ENCODE peak calls at places on chromosome 18, in four cellular contexts. E is small intestine, D is left ventricle myocardium inferior, Z is astrocyte. B is an unnamed sample.

GRCh38 chr18:42418121-42418520 is 463.1 kb downstream of the PIK3C3 start:
- DNase-seq in E (no peak), Z (no peak), D (no peak), B (no peak)

GRCh38 chr18:25284278-25284677 is 67.7 kb downstream of the ZNF521 start:
- DNase-seq in E (no peak), D (no peak), Z (no peak), B (no peak)

GRCh38 chr18:77866309-77866708 is 616.7 kb downstream of the GALR1 start:
- DNase-seq in Z (no peak), E (no peak), D (no peak), B (no peak)

GRCh38 chr18:3799515-3799914 is 349.5 kb downstream of the TGIF1 start:
- DNase-seq in Z (no peak), E (no peak), D (no peak), B (no peak)

GRCh38 chr18:23283933-23284430 is 148.7 kb downstream of the CABLES1 start:
- DNase-seq in Z (peak), E (peak), D (no peak), B (no peak)

GRCh38 chr18:36354989-36355388 is 57.5 kb downstream of the FHOD3 start:
- DNase-seq in D (no peak), Z (peak), E (no peak), B (no peak)

GRCh38 chr18:22045221-22045918 is 124.0 kb upstream of the GATA6 start:
- DNase-seq in D (no peak), E (peak), Z (no peak), B (no peak)

GRCh38 chr18:59996370-59996966 is 96.7 kb downstream of the PMAIP1 start:
- DNase-seq in D (no peak), E (peak), Z (peak), B (no peak)

GRCh38 chr18:61718944-61719343 is 173.9 kb downstream of the RNF152 start:
- DNase-seq in D (no peak), E (no peak), Z (no peak), B (no peak)

GRCh38 chr18:9968081-9968848 is 54.4 kb downstream of the VAPA start:
- DNase-seq in E (no peak), D (no peak), Z (peak), B (no peak)

GRCh38 chr18:28995319-28995718 is 818.4 kb upstream of the CDH2 start:
- DNase-seq in E (no peak), D (no peak), Z (no peak), B (no peak)

GRCh38 chr18:6653880-6654279 is 75.6 kb upstream of the ARHGAP28 start:
- DNase-seq in E (peak), D (no peak), Z (no peak), B (no peak)

GRCh38 chr18:45562567-45563479 is 52.5 kb upstream of the SLC14A2 start:
- DNase-seq in Z (no peak), E (peak), D (peak), B (peak)

GRCh38 chr18:13564579-13564978 is 161.8 kb downstream of the FAM210A start:
- DNase-seq in E (no peak), Z (no peak), D (peak), B (no peak)

GRCh38 chr18:58861353-58861752 is 3.3 kb upstream of the ZNF532 start:
- DNase-seq in Z (no peak), D (no peak), E (no peak), B (no peak)

GRCh38 chr18:58861853-58862252 is 2.8 kb upstream of the ZNF532 start:
- DNase-seq in D (no peak), E (no peak), Z (no peak), B (no peak)

GRCh38 chr18:58862404-58862803 is 2.3 kb upstream of the ZNF532 start:
- DNase-seq in E (no peak), Z (no peak), D (no peak), B (no peak)

GRCh38 chr18:58859935-58860334 is 4.7 kb upstream of the ZNF532 start:
- DNase-seq in D (no peak), Z (no peak), E (no peak), B (no peak)

DNA sequence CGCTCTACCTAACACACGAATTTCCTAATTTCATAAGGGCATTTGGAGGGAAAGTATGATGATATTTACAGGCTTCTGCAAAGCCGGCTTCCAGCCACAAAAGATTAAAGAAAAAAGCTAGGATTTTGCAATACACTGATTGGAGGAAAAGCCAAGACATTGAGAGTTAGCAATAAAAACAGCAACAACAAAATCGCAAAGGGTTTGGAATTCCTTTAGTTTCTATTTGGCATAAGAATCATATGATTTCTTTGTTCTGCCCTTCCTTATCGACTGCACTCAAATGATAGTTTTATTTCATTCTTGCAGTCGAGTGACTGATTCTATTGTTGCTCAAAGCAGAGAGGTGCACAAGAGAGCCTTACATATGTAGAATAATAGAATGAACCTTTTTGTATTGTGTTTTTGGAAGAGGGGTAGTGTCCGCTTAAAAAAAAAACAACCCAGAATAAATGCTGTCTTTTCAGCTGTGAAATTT is 3.9 kb upstream of the ZNF532 start:
- DNase-seq in Z (no peak), D (no peak), E (no peak), B (no peak)
- H3K27ac ChIP-seq in Z (no peak), D (peak), E (no peak), B (peak)

GRCh38 chr18:76351961-76352581 is 143.0 kb downstream of the ZNF516 start:
- DNase-seq in E (peak), Z (peak), D (peak), B (peak)
- H3K27ac ChIP-seq in E (no peak), Z (no peak), D (no peak), B (no peak)

GRCh38 chr18:8844721-8845148 is 139.4 kb downstream of the MTCL1 start:
- DNase-seq in E (no peak), D (no peak), Z (peak), B (no peak)

GRCh38 chr18:8841781-8842485 is 136.6 kb downstream of the MTCL1 start:
- DNase-seq in D (no peak), E (no peak), Z (peak), B (no peak)

GRCh38 chr18:8839285-8839684 is 133.9 kb downstream of the MTCL1 start:
- DNase-seq in E (no peak), D (peak), Z (peak), B (no peak)

GRCh38 chr18:8843005-8843404 is 137.6 kb downstream of the MTCL1 start:
- DNase-seq in Z (no peak), D (no peak), E (no peak), B (no peak)

DNA sequence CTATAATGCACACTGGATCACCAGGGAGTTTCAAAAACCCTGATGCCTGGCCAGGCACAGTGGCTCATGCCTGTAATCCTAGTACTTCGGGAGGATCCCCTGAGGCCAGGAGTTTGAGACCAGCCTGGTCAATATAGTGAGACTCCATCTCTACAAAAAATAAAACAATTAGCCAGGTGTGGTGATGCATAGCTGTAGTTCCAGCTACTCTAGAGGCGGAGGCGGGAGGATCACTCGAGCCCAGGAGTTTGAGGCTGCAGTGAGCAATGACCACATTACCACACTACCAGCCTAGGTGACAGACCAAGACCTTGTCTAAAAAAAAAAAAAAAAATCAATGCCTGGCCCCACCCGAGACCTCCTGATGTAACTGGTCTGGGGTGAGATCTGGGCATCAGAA is 137.2 kb downstream of the MTCL1 start:
- DNase-seq in E (no peak), D (no peak), Z (no peak), B (no peak)
- H3K27ac ChIP-seq in E (no peak), D (no peak), Z (no peak), B (no peak)

GRCh38 chr18:8705280-8705940 is at the start of gene MTCL1:
- DNase-seq in E (peak), Z (peak), D (peak), B (no peak)
- H3K27ac ChIP-seq in E (peak), Z (peak), D (peak), B (peak)

GRCh38 chr18:79204889-79205807 is 136.0 kb downstream of the ATP9B start:
- DNase-seq in E (no peak), Z (no peak), D (no peak), B (no peak)
- H3K27ac ChIP-seq in E (no peak), Z (no peak), D (no peak), B (no peak)

GRCh38 chr18:74147491-74147778 is 199 bp downstream of the FBXO15 start:
- DNase-seq in D (no peak), E (no peak), Z (no peak), B (no peak)
- H3K27ac ChIP-seq in D (peak), E (no peak), Z (no peak), B (no peak)

DNA sequence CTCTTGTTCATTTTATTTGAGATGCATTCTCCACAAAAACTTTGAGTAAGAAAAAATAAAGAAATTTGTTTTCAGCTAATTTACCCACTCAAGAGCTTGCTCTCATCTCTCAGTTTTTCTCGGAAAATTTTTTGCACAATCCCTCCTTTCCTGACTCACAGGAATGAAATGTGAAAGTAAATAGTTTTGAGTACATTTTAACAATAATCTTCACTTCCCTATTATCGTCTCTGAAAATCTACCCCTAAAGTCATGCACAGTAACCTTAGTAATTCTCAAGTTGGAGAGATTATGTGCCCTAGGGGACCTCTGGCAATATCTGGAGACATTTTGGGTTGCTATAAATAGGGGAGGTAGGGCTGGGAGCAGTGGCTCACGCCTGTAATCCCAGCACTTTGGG is 2.6 kb downstream of the CYB5A start:
- DNase-seq in Z (no peak), D (no peak), E (no peak), B (no peak)
- H3K27ac ChIP-seq in Z (no peak), D (peak), E (peak), B (no peak)

DNA sequence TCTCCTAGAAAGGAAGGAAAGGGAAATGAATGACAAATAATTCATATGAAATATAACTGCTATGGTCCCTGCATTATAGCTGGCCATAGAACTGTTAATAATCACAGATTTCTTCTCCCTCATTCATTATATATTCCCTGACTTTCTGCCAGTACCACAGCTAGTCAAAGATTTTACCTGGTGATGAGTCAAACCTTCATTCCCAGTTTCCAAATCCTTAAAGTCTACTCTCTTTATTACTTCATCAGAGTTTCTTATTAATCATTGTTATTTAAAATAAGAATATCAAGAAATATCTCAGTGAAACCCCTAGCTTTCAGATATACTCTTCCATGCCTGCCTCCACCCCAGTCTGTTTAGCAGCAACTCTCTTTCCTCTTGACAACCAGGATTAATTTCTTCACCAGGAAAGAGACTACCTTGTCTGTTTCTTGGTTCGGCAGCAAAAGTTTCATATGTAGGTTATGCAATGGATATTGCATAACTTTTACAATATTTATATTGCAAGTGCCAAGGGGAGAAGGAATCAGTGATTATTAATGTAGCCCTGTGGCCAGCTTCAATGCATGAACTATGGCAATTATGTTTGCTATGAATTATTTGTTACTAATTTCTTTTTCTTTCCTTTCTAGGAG is 533.8 kb downstream of the FBXO15 start:
- DNase-seq in Z (peak), D (no peak), E (no peak), B (no peak)
- H3K27ac ChIP-seq in Z (no peak), D (no peak), E (no peak), B (no peak)

DNA sequence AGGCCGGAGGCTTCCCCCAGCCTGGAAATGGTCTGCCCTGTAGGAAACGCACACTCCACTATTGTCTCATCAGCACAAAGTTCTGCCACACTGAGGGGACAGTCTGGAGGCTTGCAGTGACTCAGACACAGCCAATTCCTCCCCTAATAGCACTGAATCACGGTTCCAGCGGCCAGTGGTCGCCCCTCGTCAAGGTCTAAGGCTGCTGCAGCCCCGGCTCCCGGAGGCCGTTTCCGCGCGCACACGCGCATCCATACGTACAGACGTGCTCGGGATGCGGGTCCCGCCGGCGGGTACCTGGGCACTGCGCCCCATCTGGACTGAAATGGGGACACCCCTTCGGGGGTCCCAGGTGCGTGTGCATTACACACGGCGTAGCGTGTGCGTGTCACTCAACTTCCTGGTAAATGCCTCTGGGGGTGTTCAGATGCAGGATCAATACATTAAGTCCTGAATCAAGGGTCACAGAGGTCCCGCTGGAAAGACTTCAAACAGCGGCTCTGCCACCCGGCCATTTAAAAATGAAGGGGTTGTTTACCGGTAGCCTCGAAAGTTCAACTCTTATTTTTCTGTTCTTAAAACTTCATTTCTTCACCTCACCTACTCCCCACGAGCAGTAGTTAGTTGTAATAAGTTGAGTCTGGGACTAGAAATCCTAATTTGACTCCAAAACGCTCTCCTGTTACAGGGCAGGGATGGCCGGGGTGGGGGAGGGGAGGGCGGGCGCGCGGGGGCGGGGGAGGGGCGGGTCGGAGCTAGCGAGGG is 575 bp upstream of the ZNF516 start:
- DNase-seq in E (peak), D (no peak), Z (peak), B (peak)
- H3K27ac ChIP-seq in E (no peak), D (peak), Z (peak), B (no peak)

GRCh38 chr18:555705-556402 is 24.3 kb upstream of the CETN1 start:
- DNase-seq in D (no peak), Z (no peak), E (no peak), B (no peak)
- H3K27ac ChIP-seq in D (no peak), Z (no peak), E (no peak), B (no peak)

B was measured in aorta.